ENCODE peak calls at places on chromosomes 5 and 9, in eight cellular contexts. V is psoas muscle; A is CD8-positive, alpha-beta T cell; D is lung; K is endodermal cell; X is ovary; E is cardiac muscle cell; M is transverse colon. U is an unnamed sample.

GRCh38 chr9:13215791-13216554 is 63.5 kb downstream of the MPDZ start:
- DNase-seq in V (no peak), A (no peak), D (no peak), K (no peak), X (no peak), E (no peak), M (no peak), U (no peak)

GRCh38 chr9:94606641-94607339 is 13.2 kb upstream of the FBP2 start:
- DNase-seq in V (no peak), A (no peak), D (no peak), K (no peak), X (no peak), E (no peak), M (peak), U (no peak)

GRCh38 chr5:122078116-122078865 is at the start of gene LOX:
- DNase-seq in V (peak), A (no peak), D (peak), K (peak), X (peak), E (peak), M (peak), U (peak)

GRCh38 chr9:134344068-134344820 is 18.0 kb downstream of the RXRA start:
- DNase-seq in V (peak), A (peak), D (peak), K (peak), X (no peak), E (peak), M (peak), U (no peak)

GRCh38 chr5:169767938-169768337 is 130.9 kb downstream of the DOCK2 start:
- DNase-seq in V (no peak), A (no peak), D (no peak), K (peak), X (no peak), E (no peak), M (no peak), U (no peak)

GRCh38 chr5:66620711-66621110 is 24.5 kb downstream of the MAST4 start:
- DNase-seq in V (no peak), A (no peak), D (no peak), K (no peak), X (no peak), E (no peak), M (no peak), U (no peak)

GRCh38 chr5:5203441-5203840 is 63.3 kb downstream of the ADAMTS16 start:
- DNase-seq in V (no peak), A (no peak), D (no peak), K (no peak), X (no peak), E (no peak), M (no peak), U (no peak)

GRCh38 chr9:128892223-128892892 is 10.4 kb downstream of the LRRC8A start:
- DNase-seq in V (peak), A (peak), D (peak), K (peak), X (peak), E (peak), M (peak), U (no peak)

GRCh38 chr9:93467062-93467416 is 13.7 kb upstream of the FAM120AOS start:
- DNase-seq in V (no peak), A (no peak), D (no peak), K (no peak), X (no peak), E (no peak), M (no peak), U (no peak)

DNA sequence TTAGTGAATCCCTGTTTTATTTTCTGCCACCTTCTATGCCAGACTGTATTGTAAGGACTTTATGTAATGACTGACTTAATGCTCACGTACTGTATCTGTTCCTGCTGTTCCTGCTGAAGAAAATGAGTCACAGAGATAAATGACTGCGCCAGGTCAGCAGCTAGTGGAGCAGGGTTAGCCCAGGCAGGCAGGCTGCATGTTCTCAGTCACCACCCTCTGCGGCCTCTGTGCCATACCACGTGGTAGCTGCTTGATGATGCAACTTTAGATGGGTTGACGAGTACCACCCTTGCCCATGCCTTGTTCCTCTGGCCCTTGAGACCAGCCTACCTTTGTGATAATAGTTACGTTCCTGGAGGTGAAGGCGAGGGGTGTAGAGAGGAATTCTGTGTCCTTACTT is 161.9 kb downstream of the TRIO start:
- DNase-seq in V (no peak), A (no peak), D (no peak), K (no peak), X (no peak), E (peak), M (no peak), U (no peak)
- H3K27ac ChIP-seq in V (no peak), A (no peak), D (no peak), K (no peak), X (no peak), E (peak), M (no peak), U (no peak)

GRCh38 chr9:18826248-18826647 is 206.8 kb downstream of the SAXO1 start:
- DNase-seq in V (no peak), A (no peak), D (no peak), K (peak), X (no peak), E (no peak), M (no peak), U (peak)
- TF ChIP-seq CTCF in V (no peak), A (no peak), D (no peak), K (peak), X (no peak), E (no peak), M (no peak), U (no peak)

GRCh38 chr9:14249527-14249926 is 64.4 kb downstream of the NFIB start:
- DNase-seq in V (no peak), A (no peak), D (no peak), K (no peak), X (no peak), E (no peak), M (no peak), U (no peak)
- H3K27ac ChIP-seq in V (no peak), A (no peak), D (no peak), K (no peak), X (no peak), E (no peak), M (no peak), U (no peak)

GRCh38 chr9:118170032-118170955 is 466.1 kb downstream of the TLR4 start:
- DNase-seq in V (peak), A (no peak), D (no peak), K (peak), X (no peak), E (peak), M (peak), U (peak)
- TF ChIP-seq CTCF in V (peak), A (no peak), D (peak), K (peak), X (no peak), E (peak), M (peak), U (peak)

DNA sequence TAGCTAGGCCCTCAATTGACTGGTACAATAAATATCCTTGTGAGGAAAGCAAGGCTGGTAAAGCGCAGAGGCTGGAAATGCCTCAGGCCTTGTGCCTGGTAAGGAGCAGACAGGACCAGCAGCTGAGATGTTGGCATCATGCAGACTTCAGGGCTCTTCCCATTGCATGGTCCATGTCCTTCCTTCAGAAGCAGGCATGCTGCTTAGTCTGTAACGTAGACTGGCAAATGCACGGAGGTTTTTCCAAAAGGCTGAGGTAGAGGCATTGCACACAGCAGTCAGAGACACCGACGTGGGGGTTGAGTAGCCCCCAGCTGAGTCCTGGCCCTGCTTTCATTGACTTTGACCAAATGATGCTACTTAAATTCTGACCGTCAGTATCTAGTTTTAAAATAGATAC is 87.1 kb downstream of the ADRB2 start:
- DNase-seq in V (no peak), A (no peak), D (no peak), K (peak), X (no peak), E (no peak), M (no peak), U (no peak)
- H3K27ac ChIP-seq in V (no peak), A (no peak), D (peak), K (no peak), X (no peak), E (no peak), M (no peak), U (no peak)

GRCh38 chr5:151284392-151284967 is 19.1 kb downstream of the SLC36A3 start:
- DNase-seq in V (no peak), A (no peak), D (no peak), K (peak), X (no peak), E (no peak), M (no peak), U (no peak)
- TF ChIP-seq CTCF in V (peak), A (no peak), D (no peak), K (peak), X (no peak), E (peak), M (no peak), U (peak)

DNA sequence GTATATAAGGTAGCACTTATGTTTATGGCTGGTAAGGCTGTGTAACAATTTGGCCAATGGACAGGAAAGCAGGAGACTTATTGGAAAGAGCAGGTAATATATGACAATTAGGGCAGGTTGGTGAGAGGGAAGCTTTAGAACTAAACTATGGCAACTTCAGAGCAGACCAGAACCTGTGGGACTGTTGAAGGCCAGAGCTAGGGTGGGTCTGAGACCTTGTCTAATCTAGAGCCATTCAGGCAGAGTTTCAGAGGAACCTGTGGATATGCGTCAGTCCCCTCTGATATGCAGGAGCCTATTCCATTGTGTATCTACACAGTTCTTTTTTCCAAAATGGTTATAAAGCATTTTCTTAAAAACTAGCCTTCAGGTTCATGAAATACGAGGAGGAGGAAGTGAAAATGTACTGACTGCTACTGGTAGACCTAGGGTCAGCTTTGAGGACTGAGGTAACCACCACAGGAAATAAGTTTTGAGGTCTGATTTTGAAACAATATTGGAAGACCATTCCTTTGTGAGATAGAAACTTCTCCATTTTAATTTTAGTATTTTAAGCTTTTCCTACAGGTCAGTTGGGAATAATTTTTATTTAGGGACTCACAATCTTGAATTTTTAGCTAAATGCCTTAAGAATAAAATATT is 37.6 kb downstream of the ELL2 start:
- DNase-seq in V (no peak), A (no peak), D (no peak), K (no peak), X (no peak), E (no peak), M (no peak), U (no peak)
- H3K27ac ChIP-seq in V (no peak), A (no peak), D (no peak), K (no peak), X (no peak), E (no peak), M (peak), U (no peak)

GRCh38 chr9:97519441-97519970 is 18.0 kb downstream of the TMOD1 start:
- DNase-seq in V (no peak), A (no peak), D (no peak), K (no peak), X (no peak), E (no peak), M (no peak), U (no peak)
- TF ChIP-seq CTCF in V (no peak), A (no peak), D (no peak), K (no peak), X (no peak), E (no peak), M (no peak), U (no peak)

GRCh38 chr5:149415245-149415967 is 36.3 kb upstream of the IL17B start:
- DNase-seq in V (no peak), A (no peak), D (no peak), K (no peak), X (peak), E (peak), M (no peak), U (no peak)
- H3K27ac ChIP-seq in V (peak), A (no peak), D (peak), K (no peak), X (peak), E (peak), M (peak), U (no peak)

GRCh38 chr5:76604838-76605237 is 18.4 kb downstream of the F2RL2 start:
- DNase-seq in V (no peak), A (no peak), D (no peak), K (no peak), X (no peak), E (peak), M (no peak), U (no peak)

GRCh38 chr5:76601470-76601869 is 21.7 kb downstream of the F2RL2 start:
- DNase-seq in V (no peak), A (no peak), D (no peak), K (no peak), X (no peak), E (peak), M (no peak), U (no peak)

GRCh38 chr5:76607353-76607871 is 15.8 kb downstream of the F2RL2 start:
- DNase-seq in V (no peak), A (no peak), D (no peak), K (no peak), X (peak), E (peak), M (no peak), U (no peak)

GRCh38 chr5:76606665-76607064 is 16.5 kb downstream of the F2RL2 start:
- DNase-seq in V (no peak), A (no peak), D (no peak), K (no peak), X (no peak), E (no peak), M (no peak), U (no peak)

DNA sequence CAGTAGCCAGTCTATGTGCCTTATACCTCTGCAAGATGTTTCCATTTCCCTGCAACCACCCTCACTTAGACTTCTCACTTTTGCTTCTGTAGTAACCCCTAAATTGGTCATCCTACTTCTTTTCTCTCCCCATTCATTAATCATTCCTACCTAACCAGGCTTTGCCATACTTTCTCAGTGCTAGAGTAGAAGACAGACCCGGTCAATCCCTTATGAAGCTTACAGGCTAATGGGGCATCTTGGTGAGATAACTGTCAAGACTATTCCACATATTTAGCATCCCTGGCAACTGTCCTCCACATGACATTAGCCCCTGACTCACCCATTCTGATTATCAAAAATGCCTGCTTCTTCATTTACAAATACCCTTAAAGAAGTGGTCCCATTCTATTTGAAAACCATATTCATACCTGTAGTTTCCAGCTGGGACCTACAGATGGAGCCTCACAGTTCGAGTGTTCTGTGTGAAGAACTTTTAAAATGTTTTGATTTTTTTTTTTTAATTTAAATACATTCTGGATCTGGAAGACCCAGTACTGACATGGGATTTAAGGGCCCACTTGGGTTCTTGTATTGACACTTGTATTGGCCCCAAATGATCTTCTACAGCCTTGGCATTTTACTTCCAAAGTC is 21.0 kb downstream of the F2RL2 start:
- DNase-seq in V (no peak), A (no peak), D (no peak), K (no peak), X (no peak), E (peak), M (no peak), U (no peak)
- TF ChIP-seq CTCF in V (no peak), A (no peak), D (no peak), K (peak), X (no peak), E (peak), M (no peak), U (no peak)

U was measured in WERI-Rb-1.